ENCODE peak calls at places on chromosomes 4 and X, in four cellular contexts. A is head of caudate nucleus, P is pancreas, H is HTR-8/SVneo. U is an unnamed sample.
A peak's percentile ranks its signal among the peaks of the same experiment; 100 is the strongest.

GRCh38 chr4:5079581-5079980 is 28.3 kb downstream of the STK32B start:
- DNase-seq in H (no peak), P (no peak), A (no peak), U (no peak)

GRCh38 chr4:42720514-42720913 is 63.6 kb upstream of the ATP8A1 start:
- DNase-seq in A (no peak), P (no peak), H (no peak), U (no peak)

GRCh38 chr4:181952478-181952877 is 290.7 kb upstream of the TENM3 start:
- DNase-seq in H (peak; percentile 41), P (no peak), A (no peak), U (peak; percentile 25)

GRCh38 chr4:153209410-153209809 is 5.2 kb downstream of the TRIM2 start:
- DNase-seq in P (no peak), A (no peak), H (no peak), U (no peak)

GRCh38 chr4:122131562-122132157 is 20.5 kb upstream of the BLTP1 start:
- DNase-seq in P (no peak), H (no peak), A (no peak), U (no peak)

GRCh38 chr4:54320826-54321320 is 91.8 kb downstream of the PDGFRA start:
- DNase-seq in A (no peak), P (no peak), H (no peak), U (no peak)

GRCh38 chr4:37892641-37893040 is 1.8 kb downstream of the TBC1D1 start:
- DNase-seq in P (no peak), H (no peak), A (no peak), U (no peak)

GRCh38 chrX:150155396-150156048 is 207.6 kb upstream of the MAMLD1 start:
- DNase-seq in P (no peak), H (peak; percentile 21), A (no peak), U (peak; percentile 26)

GRCh38 chr4:181909368-181909767 is 333.8 kb upstream of the TENM3 start:
- DNase-seq in P (no peak), H (no peak), A (no peak), U (no peak)

GRCh38 chr4:124783847-124784246 is 71.3 kb upstream of the ANKRD50 start:
- DNase-seq in H (no peak), A (no peak), P (no peak), U (no peak)

GRCh38 chrX:96405842-96406241 is 278.8 kb upstream of the DIAPH2 start:
- DNase-seq in A (no peak), P (no peak), H (no peak), U (no peak)

GRCh38 chr4:1544861-1545275 is 138.6 kb upstream of the NKX1-1 start:
- DNase-seq in A (no peak), P (no peak), H (no peak), U (peak; percentile 83)

GRCh38 chrX:129842510-129843208 is 1.0 kb downstream of the ZDHHC9 start:
- DNase-seq in P (peak; percentile 36), A (peak; percentile 6), H (no peak), U (peak; percentile 5)

GRCh38 chr4:169051936-169052335 is 41.9 kb upstream of the CBR4 start:
- DNase-seq in P (no peak), A (no peak), H (no peak), U (no peak)

GRCh38 chrX:120244395-120244734 is 6.2 kb upstream of the ZBTB33 start:
- DNase-seq in P (no peak), A (no peak), H (no peak), U (no peak)

GRCh38 chr4:6362896-6363295 is 93.2 kb downstream of the WFS1 start:
- DNase-seq in H (peak; percentile 31), A (no peak), P (no peak), U (peak; percentile 35)

GRCh38 chr4:4417886-4418285 is 31.0 kb downstream of the NSG1 start:
- DNase-seq in H (no peak), A (no peak), P (no peak), U (no peak)

GRCh38 chr4:48065587-48066052 is 49.0 kb downstream of the NIPAL1 start:
- DNase-seq in H (no peak), P (no peak), A (no peak), U (no peak)

GRCh38 chr4:176499518-176499917 is 179.8 kb downstream of the SPCS3 start:
- DNase-seq in A (no peak), P (no peak), H (peak; percentile 41), U (peak; percentile 66)

GRCh38 chr4:63556332-63556731 is 852.9 kb downstream of the TECRL start:
- DNase-seq in A (no peak), P (no peak), H (no peak), U (no peak)

GRCh38 chr4:140930556-140930955 is 174.4 kb upstream of the TBC1D9 start:
- DNase-seq in H (no peak), A (peak; percentile 60), P (no peak), U (no peak)

GRCh38 chr4:6337331-6337935 is 67.8 kb downstream of the WFS1 start:
- DNase-seq in P (peak; percentile 59), H (no peak), A (no peak), U (no peak)

GRCh38 chr4:10346023-10346422 is 111.2 kb downstream of the ZNF518B start:
- DNase-seq in P (no peak), A (no peak), H (peak; percentile 21), U (no peak)

GRCh38 chrX:153687121-153688039 is at the start of gene SLC6A8:
- DNase-seq in P (peak; percentile 69), A (peak; percentile 75), H (peak; percentile 31), U (peak; percentile 64)

GRCh38 chrX:17521871-17522693 is 147.1 kb downstream of the NHS start:
- DNase-seq in H (peak; percentile 46), P (no peak), A (no peak), U (peak; percentile 7)

GRCh38 chrX:10579753-10580060 is 40.7 kb downstream of the MID1 start:
- DNase-seq in P (no peak), A (no peak), H (no peak), U (no peak)

GRCh38 chr4:55906999-55907398 is 41.7 kb upstream of the CEP135 start:
- DNase-seq in P (no peak), A (no peak), H (no peak), U (peak; percentile 83)

GRCh38 chr4:81468685-81469084 is 3.0 kb downstream of the RASGEF1B start:
- DNase-seq in A (no peak), P (no peak), H (no peak), U (no peak)

U was measured in LoVo.